ENCODE peak calls at places on chromosomes 12 and 14, in four cellular contexts. K, S, X and N are unnamed samples.

GRCh38 chr12:108972226-108972757 is 48.6 kb downstream of the SVOP start:
- DNase-seq in K (no peak), S (no peak), X (no peak), N (no peak)

GRCh38 chr12:53474819-53475218 is 22.9 kb downstream of the PCBP2 start:
- DNase-seq in K (no peak), S (no peak), X (no peak), N (no peak)

GRCh38 chr12:121767525-121768016 is 25.9 kb downstream of the RHOF start:
- DNase-seq in K (peak), S (peak), X (peak), N (peak)

GRCh38 chr14:93712838-93713724 is 75.2 kb downstream of the PRIMA1 start:
- DNase-seq in K (no peak), S (no peak), X (peak), N (no peak)

GRCh38 chr12:10167588-10167987 is 4.3 kb downstream of the OLR1 start:
- DNase-seq in K (peak), S (peak), X (no peak), N (no peak)

GRCh38 chr12:58105225-58106119 is 164.1 kb downstream of the ATP23 start:
- DNase-seq in K (peak), S (peak), X (no peak), N (peak)

GRCh38 chr12:60112778-60113177 is 516.9 kb downstream of the SLC16A7 start:
- DNase-seq in K (no peak), S (no peak), X (no peak), N (no peak)

GRCh38 chr12:85016423-85016822 is 19.7 kb downstream of the TSPAN19 start:
- DNase-seq in K (peak), S (peak), X (no peak), N (peak)

GRCh38 chr12:104050436-104050835 is 449 bp upstream of the GLT8D2 start:
- DNase-seq in K (no peak), S (no peak), X (no peak), N (no peak)

GRCh38 chr12:65941388-65941787 is 117.1 kb downstream of the HMGA2 start:
- DNase-seq in K (peak), S (peak), X (no peak), N (peak)

GRCh38 chr14:94541234-94541975 is 19.8 kb upstream of the SERPINA4 start:
- DNase-seq in K (peak), S (peak), X (no peak), N (no peak)

GRCh38 chr12:1935700-1936378 is 17.4 kb upstream of the CACNA2D4 start:
- DNase-seq in K (no peak), S (no peak), X (peak), N (no peak)

GRCh38 chr12:47383942-47384341 is 304.2 kb upstream of the AMIGO2 start:
- DNase-seq in K (peak), S (peak), X (no peak), N (peak)

GRCh38 chr12:64840129-64840528 is 15.7 kb downstream of the TBC1D30 start:
- DNase-seq in K (no peak), S (no peak), X (no peak), N (no peak)

GRCh38 chr14:105041841-105042765 is 21.2 kb upstream of the CDCA4 start:
- DNase-seq in K (no peak), S (no peak), X (no peak), N (no peak)

GRCh38 chr12:5534800-5535199 is 102.9 kb downstream of the NTF3 start:
- DNase-seq in K (no peak), S (no peak), X (no peak), N (no peak)

GRCh38 chr12:39332661-39333175 is 110.2 kb downstream of the KIF21A start:
- DNase-seq in K (no peak), S (no peak), X (no peak), N (no peak)

GRCh38 chr14:60215520-60216195 is 33.4 kb upstream of the PPM1A start:
- DNase-seq in K (no peak), S (no peak), X (no peak), N (no peak)

GRCh38 chr12:67391034-67391433 is 121.9 kb downstream of the CAND1 start:
- DNase-seq in K (no peak), S (no peak), X (no peak), N (no peak)

GRCh38 chr14:69811227-69811867 is 14.3 kb upstream of the SLC10A1 start:
- DNase-seq in K (no peak), S (no peak), X (no peak), N (no peak)

GRCh38 chr12:72365151-72365550 is 93.0 kb downstream of the TRHDE start:
- DNase-seq in K (peak), S (no peak), X (no peak), N (peak)

GRCh38 chr12:116495260-116495659 is 63.9 kb upstream of the MAP1LC3B2 start:
- DNase-seq in K (no peak), S (no peak), X (no peak), N (peak)

GRCh38 chr12:93783827-93784226 is 106.7 kb downstream of the CRADD start:
- DNase-seq in K (no peak), S (no peak), X (no peak), N (no peak)

GRCh38 chr12:28132398-28132797 is 57.9 kb upstream of the CCDC91 start:
- DNase-seq in K (peak), S (peak), X (no peak), N (no peak)

GRCh38 chr14:84891414-84891813 is 638.5 kb upstream of the FLRT2 start:
- DNase-seq in K (no peak), S (no peak), X (no peak), N (no peak)

GRCh38 chr14:105461903-105462302 is 12.7 kb upstream of the CRIP2 start:
- DNase-seq in K (no peak), S (no peak), X (no peak), N (no peak)

GRCh38 chr12:82682851-82683261 is 3.9 kb upstream of the TMTC2 start:
- DNase-seq in K (peak), S (no peak), X (no peak), N (no peak)

GRCh38 chr12:20030847-20031246 is 337.5 kb upstream of the PDE3A start:
- DNase-seq in K (peak), S (peak), X (no peak), N (no peak)

GRCh38 chr14:100104523-100105300 is 39.5 kb downstream of the EVL start:
- DNase-seq in K (peak), S (peak), X (no peak), N (peak)

GRCh38 chr12:86331012-86331411 is 74.8 kb upstream of the MGAT4C start:
- DNase-seq in K (no peak), S (no peak), X (no peak), N (no peak)

GRCh38 chr12:86331457-86331856 is 75.3 kb upstream of the MGAT4C start:
- DNase-seq in K (no peak), S (no peak), X (no peak), N (no peak)

GRCh38 chr12:86334071-86334470 is 77.9 kb upstream of the MGAT4C start:
- DNase-seq in K (no peak), S (no peak), X (no peak), N (no peak)
- H3K4me3 ChIP-seq in K (no peak), S (no peak), X (no peak), N (no peak)

DNA sequence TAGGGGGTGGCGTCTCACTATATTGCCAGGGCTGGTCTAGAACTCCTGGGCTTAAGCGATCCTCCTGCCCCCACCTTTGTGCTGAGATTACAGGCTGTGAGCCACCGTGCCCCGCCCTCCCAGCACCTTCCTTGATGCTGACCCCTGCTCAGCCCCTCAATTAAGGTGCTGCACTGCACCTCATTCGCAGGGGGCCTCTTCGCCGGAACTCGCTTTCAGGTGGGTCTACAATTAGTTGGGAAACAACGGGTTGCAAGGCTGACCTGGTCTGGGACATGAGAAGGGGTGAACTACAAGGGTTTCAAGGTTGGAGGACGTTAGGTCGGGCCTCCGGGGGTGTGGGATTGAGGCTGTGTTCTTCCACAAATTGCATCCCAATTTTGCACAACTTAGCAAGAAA is 1.2 kb upstream of the NOP2 start:
- DNase-seq in K (no peak), S (no peak), X (no peak), N (no peak)
- H3K4me3 ChIP-seq in K (no peak), S (no peak), X (no peak), N (no peak)

DNA sequence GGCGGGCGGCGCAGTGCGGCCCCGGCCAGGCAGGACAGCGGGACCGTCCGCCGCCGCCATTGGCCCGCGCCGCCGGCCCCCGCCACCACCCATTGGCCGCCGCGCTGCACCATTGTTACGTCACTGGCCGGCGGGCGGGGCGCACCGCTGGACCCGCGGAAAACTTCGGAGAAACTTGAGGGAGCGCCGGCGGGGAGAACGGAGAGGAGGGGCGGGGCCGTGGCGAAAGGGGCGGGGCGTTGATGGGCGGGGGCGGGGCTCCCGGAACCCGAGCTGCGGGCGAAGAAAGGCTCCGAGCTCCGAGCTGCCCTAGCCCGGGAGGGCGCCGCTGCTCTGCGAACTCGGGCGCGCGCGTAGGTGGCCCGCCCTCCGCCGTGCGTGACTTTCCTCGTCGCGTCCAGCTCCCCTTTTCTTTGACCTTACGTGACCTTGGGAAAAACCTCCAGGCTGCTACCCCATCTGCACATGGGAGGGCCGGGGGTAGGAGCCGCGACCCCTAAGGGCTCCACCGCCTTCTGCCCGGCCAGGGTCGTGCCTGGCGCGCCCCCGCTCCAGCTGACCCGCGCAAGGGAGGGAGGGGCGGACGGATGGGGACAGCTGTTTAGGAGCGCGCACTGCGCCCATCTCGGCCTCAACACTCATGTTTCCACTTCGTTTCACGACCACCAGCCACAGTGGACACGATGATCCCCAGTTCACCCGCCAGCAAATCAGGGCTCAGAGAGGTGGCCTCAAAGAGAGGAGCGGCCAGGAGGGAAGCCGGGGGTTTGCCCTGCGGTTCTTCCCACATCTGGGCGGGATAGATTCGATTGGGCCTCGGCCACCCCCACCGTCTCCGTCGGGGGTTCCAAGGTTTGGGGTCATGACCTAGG is at the start of gene ANKRD9:
- DNase-seq in K (peak), S (peak), X (peak), N (peak)
- H3K4me3 ChIP-seq in K (peak), S (peak), X (peak), N (peak)

GRCh38 chr12:128853321-128854197 is at the start of gene GLT1D1:
- DNase-seq in K (no peak), S (no peak), X (no peak), N (no peak)
- H3K4me3 ChIP-seq in K (no peak), S (no peak), X (peak), N (no peak)

GRCh38 chr12:130788515-130788914 is 50.5 kb downstream of the STX2 start:
- DNase-seq in K (no peak), S (no peak), X (no peak), N (no peak)
- H3K4me3 ChIP-seq in K (no peak), S (no peak), X (no peak), N (no peak)

DNA sequence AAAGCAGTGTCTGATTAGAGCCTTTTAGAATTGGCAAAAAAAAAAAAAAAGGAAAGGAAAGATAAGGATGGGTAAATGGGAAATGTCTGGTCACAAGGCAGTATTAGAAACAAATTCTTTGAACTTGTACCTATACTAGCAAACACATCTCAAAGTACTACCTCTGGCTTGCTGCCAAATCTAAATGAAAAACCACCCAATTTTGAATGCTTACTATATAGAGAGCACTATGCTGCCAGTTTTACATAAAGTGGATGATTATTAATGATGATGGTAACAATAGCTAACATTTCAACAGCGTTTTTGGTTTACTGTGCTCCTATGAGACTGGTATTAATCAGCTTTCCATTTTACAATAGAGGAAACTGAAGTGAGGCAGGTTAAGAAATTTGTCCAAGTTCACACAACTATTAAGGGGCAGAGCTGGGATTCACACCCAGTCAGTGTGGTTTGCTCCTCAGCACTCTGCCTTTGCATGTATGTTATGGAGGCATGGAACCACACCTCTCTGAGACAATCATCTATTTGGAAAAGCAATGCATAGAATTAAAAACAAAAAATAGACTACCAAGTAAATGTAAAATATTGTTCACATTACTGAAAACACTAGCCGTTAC is 34.2 kb downstream of the ATP2B1 start:
- DNase-seq in K (no peak), S (no peak), X (no peak), N (no peak)
- H3K4me3 ChIP-seq in K (no peak), S (no peak), X (no peak), N (no peak)

DNA sequence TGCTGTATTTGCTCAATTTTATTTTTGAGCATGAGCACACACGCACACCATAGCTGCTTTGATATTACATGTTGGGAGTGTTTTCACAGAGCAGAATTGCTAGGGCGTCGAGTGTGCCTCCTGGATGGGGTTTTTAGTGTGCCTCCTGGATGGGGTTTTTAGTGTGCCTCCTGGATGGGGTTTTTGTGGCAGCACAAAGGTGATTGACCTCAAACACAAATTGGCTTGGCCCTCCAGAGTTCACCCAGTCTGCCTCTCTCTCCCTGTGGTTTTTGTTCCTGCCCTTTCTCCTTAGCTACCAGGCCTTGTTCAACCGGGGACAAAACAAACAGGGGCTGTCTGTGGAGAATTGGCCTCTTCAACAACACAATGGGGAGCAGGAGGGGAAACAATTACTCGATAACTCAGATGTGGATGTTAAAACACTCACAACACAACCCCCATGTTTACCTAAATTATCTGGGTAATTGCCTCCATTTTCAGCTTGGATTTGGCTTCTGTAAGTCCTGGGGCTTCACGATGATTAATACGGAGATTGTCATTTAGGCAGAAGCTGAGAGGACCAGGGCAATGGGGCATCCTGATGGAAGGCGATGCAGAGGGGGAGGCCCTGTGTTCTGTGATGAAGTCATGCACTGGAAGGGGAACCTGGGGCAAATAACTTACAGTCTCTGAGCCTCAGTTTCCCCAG is 26.9 kb downstream of the TBX3 start:
- DNase-seq in K (no peak), S (no peak), X (no peak), N (peak)
- H3K4me3 ChIP-seq in K (no peak), S (no peak), X (no peak), N (no peak)

GRCh38 chr14:101839236-101839635 is 77.7 kb downstream of the PPP2R5C start:
- DNase-seq in K (no peak), S (no peak), X (no peak), N (no peak)
- H3K4me3 ChIP-seq in K (no peak), S (no peak), X (no peak), N (no peak)

GRCh38 chr12:124420972-124421674 is 126.2 kb downstream of the RFLNA start:
- DNase-seq in K (no peak), S (no peak), X (peak), N (no peak)
- H3K4me3 ChIP-seq in K (no peak), S (no peak), X (no peak), N (peak)